ENCODE peak calls at places on chromosomes 1 and 21, in eight cellular contexts. L is mucosa of descending colon, G is PC-3, O is BJ, N is mammary epithelial cell, K is PC-9, E is fibroblast of lung, I is RWPE2. R is an unnamed sample. For H3K36me3, the result is how much of the 10 kb centered on the place peaks cover.

GRCh38 chr1:35269190-35269988 is 880 bp downstream of the ZMYM4 start:
- DNase-seq in O (no peak), K (no peak), N (no peak), I (no peak), L (no peak), G (peak), E (no peak), R (no peak)

GRCh38 chr1:21168444-21168843 is 8.3 kb downstream of the EIF4G3 start:
- DNase-seq in L (no peak), K (no peak), E (no peak), O (no peak), N (no peak), G (no peak), I (no peak), R (no peak)

GRCh38 chr1:117695796-117696505 is 90.1 kb downstream of the TENT5C start:
- DNase-seq in L (no peak), E (peak), N (peak), O (peak), I (no peak), G (peak), K (no peak), R (peak)

GRCh38 chr21:39664586-39664985 is 51.8 kb downstream of the B3GALT5 start:
- DNase-seq in L (no peak), N (no peak), O (no peak), E (no peak), G (no peak), I (no peak), K (no peak), R (no peak)

GRCh38 chr1:184088037-184088436 is 36.5 kb downstream of the TSEN15 start:
- DNase-seq in E (no peak), K (no peak), N (no peak), I (no peak), L (no peak), G (no peak), O (no peak), R (no peak)

GRCh38 chr1:215807926-215808325 is 240.8 kb downstream of the KCTD3 start:
- DNase-seq in N (no peak), G (no peak), I (no peak), O (no peak), L (no peak), K (no peak), E (peak), R (no peak)

GRCh38 chr1:2134604-2135307 is 59.8 kb downstream of the FAAP20 start:
- DNase-seq in I (peak), G (no peak), E (no peak), N (no peak), O (no peak), L (peak), K (no peak), R (no peak)

GRCh38 chr1:45820173-45820572 is 16.8 kb downstream of the MAST2 start:
- DNase-seq in K (no peak), N (no peak), E (no peak), I (no peak), L (no peak), G (no peak), O (no peak), R (no peak)

GRCh38 chr1:5597991-5598823 is 394.0 kb downstream of the NPHP4 start:
- DNase-seq in L (no peak), K (no peak), E (no peak), I (no peak), G (no peak), O (no peak), N (no peak), R (no peak)

GRCh38 chr1:19384113-19384512 is 72.0 kb downstream of the SLC66A1 start:
- DNase-seq in I (no peak), K (no peak), E (peak), O (no peak), G (peak), L (peak), N (no peak), R (no peak)

GRCh38 chr1:87515781-87516180 is 187.1 kb downstream of the LMO4 start:
- DNase-seq in N (no peak), E (peak), K (no peak), L (no peak), I (no peak), G (no peak), O (no peak), R (no peak)

GRCh38 chr1:8063298-8064068 is 37.4 kb upstream of the ERRFI1 start:
- DNase-seq in L (no peak), I (no peak), G (no peak), K (no peak), E (no peak), N (no peak), O (no peak), R (no peak)

GRCh38 chr1:175169305-175170018 is 23.1 kb downstream of the KIAA0040 start:
- DNase-seq in O (no peak), K (no peak), E (peak), L (no peak), I (no peak), G (peak), N (peak), R (peak)

GRCh38 chr1:88191917-88192316 is 492.2 kb upstream of the PKN2 start:
- DNase-seq in N (no peak), L (no peak), O (no peak), K (no peak), E (no peak), G (no peak), I (no peak), R (no peak)

GRCh38 chr21:39125752-39126485 is 57.3 kb downstream of the PSMG1 start:
- DNase-seq in I (no peak), L (peak), E (peak), O (no peak), N (peak), G (peak), K (peak), R (no peak)

GRCh38 chr1:7019510-7019909 is 234.3 kb downstream of the CAMTA1 start:
- DNase-seq in O (no peak), G (no peak), E (no peak), L (peak), N (no peak), K (no peak), I (no peak), R (no peak)

GRCh38 chr21:35521293-35521692 is 472.2 kb upstream of the RUNX1 start:
- DNase-seq in I (no peak), K (no peak), E (no peak), O (no peak), G (no peak), N (no peak), L (no peak), R (no peak)

DNA sequence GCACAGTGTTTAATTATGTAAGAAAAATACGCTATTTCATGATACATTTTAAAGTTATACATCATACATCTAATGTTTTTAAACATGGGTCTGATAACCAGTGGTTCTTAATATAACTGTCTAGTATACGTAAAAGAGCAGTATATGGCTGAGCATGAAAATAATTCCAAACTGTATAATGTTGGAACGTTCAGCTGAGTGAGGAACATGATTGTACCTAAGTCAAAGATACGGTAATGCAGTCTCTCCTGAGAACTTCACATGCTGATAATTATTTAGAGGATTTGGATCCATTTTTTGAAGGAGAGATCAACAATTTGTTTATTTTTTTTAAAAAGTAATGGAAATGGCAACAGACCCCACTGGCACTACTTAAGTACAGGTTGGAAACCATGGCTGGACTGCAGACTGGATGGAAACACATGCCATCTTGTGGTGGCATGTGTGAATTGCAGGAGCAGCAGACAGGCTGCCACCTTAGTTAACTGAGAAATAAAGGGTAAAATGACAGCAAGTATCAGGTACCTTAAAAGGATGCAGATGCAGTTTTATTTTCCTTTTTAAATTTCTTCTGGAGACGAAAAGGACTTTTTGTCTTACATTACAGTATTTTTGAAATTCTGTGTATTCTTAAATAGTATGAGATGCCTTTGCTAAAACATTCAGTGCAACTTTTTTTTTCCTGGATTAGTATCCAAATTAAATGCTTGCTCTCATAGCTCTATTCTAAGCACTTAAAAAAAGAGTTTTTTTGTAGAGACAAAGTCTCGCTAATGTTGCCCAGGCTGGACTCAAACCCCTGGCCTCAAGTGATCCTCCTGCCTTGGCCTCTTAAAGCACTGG is 73.8 kb downstream of the MTR start:
- DNase-seq in L (no peak), O (no peak), K (peak), N (peak), I (no peak), E (peak), G (peak), R (peak)
- H3K36me3 ChIP-seq in L (under half), O (under half), K (under half), N (under half), I (under half), E (under half), G (under half), R (under half)

GRCh38 chr1:12408662-12409061 is 178.8 kb downstream of the VPS13D start:
- DNase-seq in G (no peak), N (no peak), E (no peak), I (no peak), L (no peak), O (no peak), K (no peak), R (no peak)

GRCh38 chr1:12407962-12408288 is 178.1 kb downstream of the VPS13D start:
- DNase-seq in K (no peak), N (no peak), E (no peak), I (no peak), O (no peak), G (no peak), L (no peak), R (no peak)

GRCh38 chr1:12405325-12406217 is 175.7 kb downstream of the VPS13D start:
- DNase-seq in O (no peak), K (no peak), G (no peak), N (no peak), E (peak), L (peak), I (no peak), R (no peak)

GRCh38 chr1:12406218-12407021 is 176.6 kb downstream of the VPS13D start:
- DNase-seq in G (no peak), L (no peak), N (no peak), E (peak), I (no peak), O (peak), K (no peak), R (no peak)

GRCh38 chr1:12407050-12407961 is 177.5 kb downstream of the VPS13D start:
- DNase-seq in K (peak), N (peak), E (peak), I (no peak), O (peak), L (no peak), G (peak), R (no peak)
- TF ChIP-seq CTCF in K (peak), N (peak), E (peak), I (peak), O (peak), L (no peak), G (peak), R (peak)

GRCh38 chr1:197869502-197869890 is 32.9 kb upstream of the C1orf53 start:
- DNase-seq in O (no peak), N (no peak), K (no peak), L (no peak), E (no peak), I (no peak), G (no peak), R (no peak)
- H3K36me3 ChIP-seq in O (under half), N (under half), K (under half), L (under half), E (under half), I (under half), G (under half), R (under half)

GRCh38 chr21:27480841-27481261 is 514.0 kb upstream of the ADAMTS5 start:
- DNase-seq in E (peak), G (peak), O (no peak), N (peak), I (no peak), K (no peak), L (no peak), R (peak)
- TF ChIP-seq CTCF in E (no peak), G (no peak), O (no peak), N (no peak), I (no peak), K (no peak), L (no peak), R (no peak)